ENCODE peak calls at places on chromosomes 13 and 19, in six cellular contexts. One of them, this sample, is unnamed.

GRCh38 chr19:19627442-19627715 is 641 bp downstream of the LPAR2 start:
- ATAC-seq in HCT116: no peak
- ATAC-seq in activated T-cell treated with anti-CD3 and anti-CD28 coated beads, Interleukin-2, amount 50 U/mL, for 72 hours: no peak
- ATAC-seq in right cardiac atrium: no peak
- ATAC-seq in activated CD8-positive, alpha-beta T cell treated with anti-CD3 and anti-CD28 coated beads, Interleukin-2, amount 10 ng/mL, durations not matched to agents 7 days and 5 days: peak
- ATAC-seq in stimulated activated naive B cell treated with anti-CD40 and anti-IgM and Interleukin-4, amounts not matched to agents 10 μg/mL and 1 μg/mL and 100 μg/mL, for 72 hours: peak
- ATAC-seq in this sample: no peak

GRCh38 chr13:44040754-44041100 is 161.0 kb downstream of the LACC1 start:
- ATAC-seq in activated CD8-positive, alpha-beta T cell treated with anti-CD3 and anti-CD28 coated beads, Interleukin-2, amount 10 ng/mL, durations not matched to agents 7 days and 5 days: no peak
- ATAC-seq in stimulated activated naive B cell treated with anti-CD40 and anti-IgM and Interleukin-4, amounts not matched to agents 10 μg/mL and 1 μg/mL and 100 μg/mL, for 72 hours: no peak
- ATAC-seq in activated T-cell treated with anti-CD3 and anti-CD28 coated beads, Interleukin-2, amount 50 U/mL, for 72 hours: no peak
- ATAC-seq in HCT116: no peak
- ATAC-seq in right cardiac atrium: no peak
- ATAC-seq in this sample: no peak

GRCh38 chr19:39167461-39168257 is 29.1 kb upstream of the NCCRP1 start:
- ATAC-seq in activated T-cell treated with anti-CD3 and anti-CD28 coated beads, Interleukin-2, amount 50 U/mL, for 72 hours: no peak
- ATAC-seq in activated CD8-positive, alpha-beta T cell treated with anti-CD3 and anti-CD28 coated beads, Interleukin-2, amount 10 ng/mL, durations not matched to agents 7 days and 5 days: no peak
- ATAC-seq in stimulated activated naive B cell treated with anti-CD40 and anti-IgM and Interleukin-4, amounts not matched to agents 10 μg/mL and 1 μg/mL and 100 μg/mL, for 72 hours: no peak
- ATAC-seq in HCT116: peak
- ATAC-seq in right cardiac atrium: no peak
- ATAC-seq in this sample: no peak

GRCh38 chr13:40109324-40109958 is 454.0 kb downstream of the COG6 start:
- ATAC-seq in activated CD8-positive, alpha-beta T cell treated with anti-CD3 and anti-CD28 coated beads, Interleukin-2, amount 10 ng/mL, durations not matched to agents 7 days and 5 days: no peak
- ATAC-seq in activated T-cell treated with anti-CD3 and anti-CD28 coated beads, Interleukin-2, amount 50 U/mL, for 72 hours: peak
- ATAC-seq in HCT116: no peak
- ATAC-seq in right cardiac atrium: no peak
- ATAC-seq in stimulated activated naive B cell treated with anti-CD40 and anti-IgM and Interleukin-4, amounts not matched to agents 10 μg/mL and 1 μg/mL and 100 μg/mL, for 72 hours: peak
- ATAC-seq in this sample: peak

GRCh38 chr19:57239982-57240310 is 486 bp upstream of the ZNF805 start:
- ATAC-seq in HCT116: no peak
- ATAC-seq in right cardiac atrium: no peak
- ATAC-seq in activated CD8-positive, alpha-beta T cell treated with anti-CD3 and anti-CD28 coated beads, Interleukin-2, amount 10 ng/mL, durations not matched to agents 7 days and 5 days: no peak
- ATAC-seq in stimulated activated naive B cell treated with anti-CD40 and anti-IgM and Interleukin-4, amounts not matched to agents 10 μg/mL and 1 μg/mL and 100 μg/mL, for 72 hours: peak
- ATAC-seq in activated T-cell treated with anti-CD3 and anti-CD28 coated beads, Interleukin-2, amount 50 U/mL, for 72 hours: no peak
- ATAC-seq in this sample: no peak

GRCh38 chr19:13503570-13504235 is 2.6 kb downstream of the CACNA1A start:
- ATAC-seq in right cardiac atrium: no peak
- ATAC-seq in HCT116: no peak
- ATAC-seq in activated T-cell treated with anti-CD3 and anti-CD28 coated beads, Interleukin-2, amount 50 U/mL, for 72 hours: no peak
- ATAC-seq in stimulated activated naive B cell treated with anti-CD40 and anti-IgM and Interleukin-4, amounts not matched to agents 10 μg/mL and 1 μg/mL and 100 μg/mL, for 72 hours: no peak
- ATAC-seq in activated CD8-positive, alpha-beta T cell treated with anti-CD3 and anti-CD28 coated beads, Interleukin-2, amount 10 ng/mL, durations not matched to agents 7 days and 5 days: no peak
- ATAC-seq in this sample: no peak

GRCh38 chr13:43346427-43346826 is 323.0 kb downstream of the DNAJC15 start:
- ATAC-seq in HCT116: no peak
- ATAC-seq in activated CD8-positive, alpha-beta T cell treated with anti-CD3 and anti-CD28 coated beads, Interleukin-2, amount 10 ng/mL, durations not matched to agents 7 days and 5 days: no peak
- ATAC-seq in activated T-cell treated with anti-CD3 and anti-CD28 coated beads, Interleukin-2, amount 50 U/mL, for 72 hours: no peak
- ATAC-seq in stimulated activated naive B cell treated with anti-CD40 and anti-IgM and Interleukin-4, amounts not matched to agents 10 μg/mL and 1 μg/mL and 100 μg/mL, for 72 hours: no peak
- ATAC-seq in right cardiac atrium: no peak
- ATAC-seq in this sample: no peak

GRCh38 chr13:73522937-73523336 is 464.1 kb downstream of the KLF5 start:
- ATAC-seq in right cardiac atrium: no peak
- ATAC-seq in stimulated activated naive B cell treated with anti-CD40 and anti-IgM and Interleukin-4, amounts not matched to agents 10 μg/mL and 1 μg/mL and 100 μg/mL, for 72 hours: no peak
- ATAC-seq in activated T-cell treated with anti-CD3 and anti-CD28 coated beads, Interleukin-2, amount 50 U/mL, for 72 hours: no peak
- ATAC-seq in HCT116: no peak
- ATAC-seq in activated CD8-positive, alpha-beta T cell treated with anti-CD3 and anti-CD28 coated beads, Interleukin-2, amount 10 ng/mL, durations not matched to agents 7 days and 5 days: no peak
- ATAC-seq in this sample: no peak

GRCh38 chr19:2798733-2799132 is 13.4 kb downstream of the THOP1 start:
- ATAC-seq in activated CD8-positive, alpha-beta T cell treated with anti-CD3 and anti-CD28 coated beads, Interleukin-2, amount 10 ng/mL, durations not matched to agents 7 days and 5 days: no peak
- ATAC-seq in stimulated activated naive B cell treated with anti-CD40 and anti-IgM and Interleukin-4, amounts not matched to agents 10 μg/mL and 1 μg/mL and 100 μg/mL, for 72 hours: no peak
- ATAC-seq in right cardiac atrium: peak
- ATAC-seq in HCT116: no peak
- ATAC-seq in activated T-cell treated with anti-CD3 and anti-CD28 coated beads, Interleukin-2, amount 50 U/mL, for 72 hours: no peak
- ATAC-seq in this sample: no peak

GRCh38 chr19:13881692-13882418 is 4.9 kb downstream of the NANOS3 start:
- ATAC-seq in activated CD8-positive, alpha-beta T cell treated with anti-CD3 and anti-CD28 coated beads, Interleukin-2, amount 10 ng/mL, durations not matched to agents 7 days and 5 days: peak
- ATAC-seq in activated T-cell treated with anti-CD3 and anti-CD28 coated beads, Interleukin-2, amount 50 U/mL, for 72 hours: peak
- ATAC-seq in HCT116: no peak
- ATAC-seq in right cardiac atrium: no peak
- ATAC-seq in stimulated activated naive B cell treated with anti-CD40 and anti-IgM and Interleukin-4, amounts not matched to agents 10 μg/mL and 1 μg/mL and 100 μg/mL, for 72 hours: peak
- ATAC-seq in this sample: peak

GRCh38 chr19:34067861-34068271 is 104.4 kb upstream of the LSM14A start:
- ATAC-seq in activated CD8-positive, alpha-beta T cell treated with anti-CD3 and anti-CD28 coated beads, Interleukin-2, amount 10 ng/mL, durations not matched to agents 7 days and 5 days: no peak
- ATAC-seq in stimulated activated naive B cell treated with anti-CD40 and anti-IgM and Interleukin-4, amounts not matched to agents 10 μg/mL and 1 μg/mL and 100 μg/mL, for 72 hours: no peak
- ATAC-seq in activated T-cell treated with anti-CD3 and anti-CD28 coated beads, Interleukin-2, amount 50 U/mL, for 72 hours: no peak
- ATAC-seq in right cardiac atrium: no peak
- ATAC-seq in HCT116: peak
- ATAC-seq in this sample: no peak

GRCh38 chr13:98771838-98772611 is 19.6 kb upstream of the SLC15A1 start:
- ATAC-seq in right cardiac atrium: no peak
- ATAC-seq in activated T-cell treated with anti-CD3 and anti-CD28 coated beads, Interleukin-2, amount 50 U/mL, for 72 hours: no peak
- ATAC-seq in stimulated activated naive B cell treated with anti-CD40 and anti-IgM and Interleukin-4, amounts not matched to agents 10 μg/mL and 1 μg/mL and 100 μg/mL, for 72 hours: no peak
- ATAC-seq in HCT116: no peak
- ATAC-seq in activated CD8-positive, alpha-beta T cell treated with anti-CD3 and anti-CD28 coated beads, Interleukin-2, amount 10 ng/mL, durations not matched to agents 7 days and 5 days: no peak
- ATAC-seq in this sample: no peak

GRCh38 chr13:36089130-36089529 is 42.1 kb downstream of the DCLK1 start:
- ATAC-seq in HCT116: no peak
- ATAC-seq in activated CD8-positive, alpha-beta T cell treated with anti-CD3 and anti-CD28 coated beads, Interleukin-2, amount 10 ng/mL, durations not matched to agents 7 days and 5 days: no peak
- ATAC-seq in right cardiac atrium: no peak
- ATAC-seq in stimulated activated naive B cell treated with anti-CD40 and anti-IgM and Interleukin-4, amounts not matched to agents 10 μg/mL and 1 μg/mL and 100 μg/mL, for 72 hours: no peak
- ATAC-seq in activated T-cell treated with anti-CD3 and anti-CD28 coated beads, Interleukin-2, amount 50 U/mL, for 72 hours: no peak
- ATAC-seq in this sample: no peak

GRCh38 chr13:97567510-97568243 is 133.7 kb downstream of the RAP2A start:
- ATAC-seq in right cardiac atrium: peak
- ATAC-seq in stimulated activated naive B cell treated with anti-CD40 and anti-IgM and Interleukin-4, amounts not matched to agents 10 μg/mL and 1 μg/mL and 100 μg/mL, for 72 hours: peak
- ATAC-seq in activated CD8-positive, alpha-beta T cell treated with anti-CD3 and anti-CD28 coated beads, Interleukin-2, amount 10 ng/mL, durations not matched to agents 7 days and 5 days: no peak
- ATAC-seq in HCT116: peak
- ATAC-seq in activated T-cell treated with anti-CD3 and anti-CD28 coated beads, Interleukin-2, amount 50 U/mL, for 72 hours: no peak
- ATAC-seq in this sample: peak

GRCh38 chr13:106063591-106064308 is 471.7 kb downstream of the EFNB2 start:
- ATAC-seq in HCT116: no peak
- ATAC-seq in activated CD8-positive, alpha-beta T cell treated with anti-CD3 and anti-CD28 coated beads, Interleukin-2, amount 10 ng/mL, durations not matched to agents 7 days and 5 days: no peak
- ATAC-seq in stimulated activated naive B cell treated with anti-CD40 and anti-IgM and Interleukin-4, amounts not matched to agents 10 μg/mL and 1 μg/mL and 100 μg/mL, for 72 hours: no peak
- ATAC-seq in right cardiac atrium: no peak
- ATAC-seq in activated T-cell treated with anti-CD3 and anti-CD28 coated beads, Interleukin-2, amount 50 U/mL, for 72 hours: no peak
- ATAC-seq in this sample: no peak

GRCh38 chr13:110233181-110233641 is 73.7 kb downstream of the COL4A1 start:
- ATAC-seq in activated CD8-positive, alpha-beta T cell treated with anti-CD3 and anti-CD28 coated beads, Interleukin-2, amount 10 ng/mL, durations not matched to agents 7 days and 5 days: no peak
- ATAC-seq in stimulated activated naive B cell treated with anti-CD40 and anti-IgM and Interleukin-4, amounts not matched to agents 10 μg/mL and 1 μg/mL and 100 μg/mL, for 72 hours: no peak
- ATAC-seq in right cardiac atrium: peak
- ATAC-seq in activated T-cell treated with anti-CD3 and anti-CD28 coated beads, Interleukin-2, amount 50 U/mL, for 72 hours: no peak
- ATAC-seq in HCT116: no peak
- ATAC-seq in this sample: no peak

GRCh38 chr13:93847162-93847561 is 620.6 kb downstream of the GPC6 start:
- ATAC-seq in right cardiac atrium: no peak
- ATAC-seq in stimulated activated naive B cell treated with anti-CD40 and anti-IgM and Interleukin-4, amounts not matched to agents 10 μg/mL and 1 μg/mL and 100 μg/mL, for 72 hours: no peak
- ATAC-seq in activated T-cell treated with anti-CD3 and anti-CD28 coated beads, Interleukin-2, amount 50 U/mL, for 72 hours: peak
- ATAC-seq in activated CD8-positive, alpha-beta T cell treated with anti-CD3 and anti-CD28 coated beads, Interleukin-2, amount 10 ng/mL, durations not matched to agents 7 days and 5 days: no peak
- ATAC-seq in HCT116: no peak
- ATAC-seq in this sample: peak

GRCh38 chr13:36715841-36716240 is 42.0 kb downstream of the SERTM1 start:
- ATAC-seq in activated T-cell treated with anti-CD3 and anti-CD28 coated beads, Interleukin-2, amount 50 U/mL, for 72 hours: no peak
- ATAC-seq in activated CD8-positive, alpha-beta T cell treated with anti-CD3 and anti-CD28 coated beads, Interleukin-2, amount 10 ng/mL, durations not matched to agents 7 days and 5 days: no peak
- ATAC-seq in stimulated activated naive B cell treated with anti-CD40 and anti-IgM and Interleukin-4, amounts not matched to agents 10 μg/mL and 1 μg/mL and 100 μg/mL, for 72 hours: no peak
- ATAC-seq in HCT116: no peak
- ATAC-seq in right cardiac atrium: no peak
- ATAC-seq in this sample: no peak

GRCh38 chr19:49427855-49428546 is 2.8 kb downstream of the GFY start:
- ATAC-seq in stimulated activated naive B cell treated with anti-CD40 and anti-IgM and Interleukin-4, amounts not matched to agents 10 μg/mL and 1 μg/mL and 100 μg/mL, for 72 hours: peak
- ATAC-seq in HCT116: peak
- ATAC-seq in activated T-cell treated with anti-CD3 and anti-CD28 coated beads, Interleukin-2, amount 50 U/mL, for 72 hours: peak
- ATAC-seq in activated CD8-positive, alpha-beta T cell treated with anti-CD3 and anti-CD28 coated beads, Interleukin-2, amount 10 ng/mL, durations not matched to agents 7 days and 5 days: peak
- ATAC-seq in right cardiac atrium: no peak
- ATAC-seq in this sample: peak

GRCh38 chr13:21517576-21517975 is 58.5 kb upstream of the ZDHHC20 start:
- ATAC-seq in HCT116: no peak
- ATAC-seq in right cardiac atrium: no peak
- ATAC-seq in activated T-cell treated with anti-CD3 and anti-CD28 coated beads, Interleukin-2, amount 50 U/mL, for 72 hours: no peak
- ATAC-seq in stimulated activated naive B cell treated with anti-CD40 and anti-IgM and Interleukin-4, amounts not matched to agents 10 μg/mL and 1 μg/mL and 100 μg/mL, for 72 hours: no peak
- ATAC-seq in activated CD8-positive, alpha-beta T cell treated with anti-CD3 and anti-CD28 coated beads, Interleukin-2, amount 10 ng/mL, durations not matched to agents 7 days and 5 days: no peak
- ATAC-seq in this sample: no peak

GRCh38 chr19:49106648-49107135 is 7.5 kb upstream of the LIN7B start:
- ATAC-seq in activated T-cell treated with anti-CD3 and anti-CD28 coated beads, Interleukin-2, amount 50 U/mL, for 72 hours: peak
- ATAC-seq in stimulated activated naive B cell treated with anti-CD40 and anti-IgM and Interleukin-4, amounts not matched to agents 10 μg/mL and 1 μg/mL and 100 μg/mL, for 72 hours: peak
- ATAC-seq in HCT116: peak
- ATAC-seq in activated CD8-positive, alpha-beta T cell treated with anti-CD3 and anti-CD28 coated beads, Interleukin-2, amount 10 ng/mL, durations not matched to agents 7 days and 5 days: peak
- ATAC-seq in right cardiac atrium: peak
- ATAC-seq in this sample: peak

GRCh38 chr13:109836629-109837607 is 50.5 kb upstream of the IRS2 start:
- ATAC-seq in right cardiac atrium: no peak
- ATAC-seq in activated CD8-positive, alpha-beta T cell treated with anti-CD3 and anti-CD28 coated beads, Interleukin-2, amount 10 ng/mL, durations not matched to agents 7 days and 5 days: no peak
- ATAC-seq in activated T-cell treated with anti-CD3 and anti-CD28 coated beads, Interleukin-2, amount 50 U/mL, for 72 hours: no peak
- ATAC-seq in stimulated activated naive B cell treated with anti-CD40 and anti-IgM and Interleukin-4, amounts not matched to agents 10 μg/mL and 1 μg/mL and 100 μg/mL, for 72 hours: no peak
- ATAC-seq in HCT116: no peak
- ATAC-seq in this sample: no peak

GRCh38 chr13:37645181-37645580 is 46.6 kb upstream of the POSTN start:
- ATAC-seq in stimulated activated naive B cell treated with anti-CD40 and anti-IgM and Interleukin-4, amounts not matched to agents 10 μg/mL and 1 μg/mL and 100 μg/mL, for 72 hours: no peak
- ATAC-seq in activated CD8-positive, alpha-beta T cell treated with anti-CD3 and anti-CD28 coated beads, Interleukin-2, amount 10 ng/mL, durations not matched to agents 7 days and 5 days: no peak
- ATAC-seq in right cardiac atrium: no peak
- ATAC-seq in HCT116: no peak
- ATAC-seq in activated T-cell treated with anti-CD3 and anti-CD28 coated beads, Interleukin-2, amount 50 U/mL, for 72 hours: no peak
- ATAC-seq in this sample: no peak

GRCh38 chr13:41639955-41640780 is 182.8 kb downstream of the RGCC start:
- ATAC-seq in activated T-cell treated with anti-CD3 and anti-CD28 coated beads, Interleukin-2, amount 50 U/mL, for 72 hours: no peak
- ATAC-seq in right cardiac atrium: peak
- ATAC-seq in activated CD8-positive, alpha-beta T cell treated with anti-CD3 and anti-CD28 coated beads, Interleukin-2, amount 10 ng/mL, durations not matched to agents 7 days and 5 days: no peak
- ATAC-seq in stimulated activated naive B cell treated with anti-CD40 and anti-IgM and Interleukin-4, amounts not matched to agents 10 μg/mL and 1 μg/mL and 100 μg/mL, for 72 hours: no peak
- ATAC-seq in HCT116: no peak
- ATAC-seq in this sample: no peak

GRCh38 chr19:2337329-2337707 is 8.8 kb downstream of the SPPL2B start:
- ATAC-seq in stimulated activated naive B cell treated with anti-CD40 and anti-IgM and Interleukin-4, amounts not matched to agents 10 μg/mL and 1 μg/mL and 100 μg/mL, for 72 hours: no peak
- ATAC-seq in HCT116: peak
- ATAC-seq in activated CD8-positive, alpha-beta T cell treated with anti-CD3 and anti-CD28 coated beads, Interleukin-2, amount 10 ng/mL, durations not matched to agents 7 days and 5 days: no peak
- ATAC-seq in activated T-cell treated with anti-CD3 and anti-CD28 coated beads, Interleukin-2, amount 50 U/mL, for 72 hours: no peak
- ATAC-seq in right cardiac atrium: no peak
- ATAC-seq in this sample: no peak

GRCh38 chr19:40610396-40611064 is 9.4 kb downstream of the LTBP4 start:
- ATAC-seq in HCT116: no peak
- ATAC-seq in activated CD8-positive, alpha-beta T cell treated with anti-CD3 and anti-CD28 coated beads, Interleukin-2, amount 10 ng/mL, durations not matched to agents 7 days and 5 days: no peak
- ATAC-seq in stimulated activated naive B cell treated with anti-CD40 and anti-IgM and Interleukin-4, amounts not matched to agents 10 μg/mL and 1 μg/mL and 100 μg/mL, for 72 hours: peak
- ATAC-seq in right cardiac atrium: peak
- ATAC-seq in activated T-cell treated with anti-CD3 and anti-CD28 coated beads, Interleukin-2, amount 50 U/mL, for 72 hours: peak
- ATAC-seq in this sample: peak

GRCh38 chr19:52229524-52229923 is 39.7 kb downstream of the PPP2R1A start:
- ATAC-seq in activated CD8-positive, alpha-beta T cell treated with anti-CD3 and anti-CD28 coated beads, Interleukin-2, amount 10 ng/mL, durations not matched to agents 7 days and 5 days: no peak
- ATAC-seq in right cardiac atrium: no peak
- ATAC-seq in activated T-cell treated with anti-CD3 and anti-CD28 coated beads, Interleukin-2, amount 50 U/mL, for 72 hours: no peak
- ATAC-seq in HCT116: peak
- ATAC-seq in stimulated activated naive B cell treated with anti-CD40 and anti-IgM and Interleukin-4, amounts not matched to agents 10 μg/mL and 1 μg/mL and 100 μg/mL, for 72 hours: no peak
- ATAC-seq in this sample: no peak

GRCh38 chr13:31115616-31116015 is 46.1 kb downstream of the HSPH1 start:
- ATAC-seq in activated T-cell treated with anti-CD3 and anti-CD28 coated beads, Interleukin-2, amount 50 U/mL, for 72 hours: no peak
- ATAC-seq in HCT116: no peak
- ATAC-seq in right cardiac atrium: no peak
- ATAC-seq in stimulated activated naive B cell treated with anti-CD40 and anti-IgM and Interleukin-4, amounts not matched to agents 10 μg/mL and 1 μg/mL and 100 μg/mL, for 72 hours: no peak
- ATAC-seq in activated CD8-positive, alpha-beta T cell treated with anti-CD3 and anti-CD28 coated beads, Interleukin-2, amount 10 ng/mL, durations not matched to agents 7 days and 5 days: no peak
- ATAC-seq in this sample: no peak

GRCh38 chr13:98390086-98390697 is 186.7 kb downstream of the STK24 start:
- ATAC-seq in right cardiac atrium: peak
- ATAC-seq in activated CD8-positive, alpha-beta T cell treated with anti-CD3 and anti-CD28 coated beads, Interleukin-2, amount 10 ng/mL, durations not matched to agents 7 days and 5 days: no peak
- ATAC-seq in stimulated activated naive B cell treated with anti-CD40 and anti-IgM and Interleukin-4, amounts not matched to agents 10 μg/mL and 1 μg/mL and 100 μg/mL, for 72 hours: no peak
- ATAC-seq in activated T-cell treated with anti-CD3 and anti-CD28 coated beads, Interleukin-2, amount 50 U/mL, for 72 hours: no peak
- ATAC-seq in HCT116: no peak
- ATAC-seq in this sample: no peak

GRCh38 chr19:4730740-4731171 is 7.1 kb upstream of the DPP9 start:
- ATAC-seq in stimulated activated naive B cell treated with anti-CD40 and anti-IgM and Interleukin-4, amounts not matched to agents 10 μg/mL and 1 μg/mL and 100 μg/mL, for 72 hours: peak
- ATAC-seq in right cardiac atrium: peak
- ATAC-seq in activated CD8-positive, alpha-beta T cell treated with anti-CD3 and anti-CD28 coated beads, Interleukin-2, amount 10 ng/mL, durations not matched to agents 7 days and 5 days: peak
- ATAC-seq in activated T-cell treated with anti-CD3 and anti-CD28 coated beads, Interleukin-2, amount 50 U/mL, for 72 hours: peak
- ATAC-seq in HCT116: peak
- ATAC-seq in this sample: peak

GRCh38 chr13:53357582-53357981 is 329.0 kb downstream of the OLFM4 start:
- ATAC-seq in activated T-cell treated with anti-CD3 and anti-CD28 coated beads, Interleukin-2, amount 50 U/mL, for 72 hours: no peak
- ATAC-seq in right cardiac atrium: no peak
- ATAC-seq in stimulated activated naive B cell treated with anti-CD40 and anti-IgM and Interleukin-4, amounts not matched to agents 10 μg/mL and 1 μg/mL and 100 μg/mL, for 72 hours: no peak
- ATAC-seq in activated CD8-positive, alpha-beta T cell treated with anti-CD3 and anti-CD28 coated beads, Interleukin-2, amount 10 ng/mL, durations not matched to agents 7 days and 5 days: no peak
- ATAC-seq in HCT116: no peak
- ATAC-seq in this sample: peak

GRCh38 chr19:7832781-7833180 is 2.8 kb downstream of the EVI5L start:
- ATAC-seq in right cardiac atrium: no peak
- ATAC-seq in stimulated activated naive B cell treated with anti-CD40 and anti-IgM and Interleukin-4, amounts not matched to agents 10 μg/mL and 1 μg/mL and 100 μg/mL, for 72 hours: no peak
- ATAC-seq in activated CD8-positive, alpha-beta T cell treated with anti-CD3 and anti-CD28 coated beads, Interleukin-2, amount 10 ng/mL, durations not matched to agents 7 days and 5 days: no peak
- ATAC-seq in HCT116: no peak
- ATAC-seq in activated T-cell treated with anti-CD3 and anti-CD28 coated beads, Interleukin-2, amount 50 U/mL, for 72 hours: no peak
- ATAC-seq in this sample: no peak

GRCh38 chr19:39514840-39515550 is at the start of gene SELENOV:
- ATAC-seq in HCT116: no peak
- ATAC-seq in activated T-cell treated with anti-CD3 and anti-CD28 coated beads, Interleukin-2, amount 50 U/mL, for 72 hours: peak
- ATAC-seq in stimulated activated naive B cell treated with anti-CD40 and anti-IgM and Interleukin-4, amounts not matched to agents 10 μg/mL and 1 μg/mL and 100 μg/mL, for 72 hours: peak
- ATAC-seq in right cardiac atrium: peak
- ATAC-seq in activated CD8-positive, alpha-beta T cell treated with anti-CD3 and anti-CD28 coated beads, Interleukin-2, amount 10 ng/mL, durations not matched to agents 7 days and 5 days: peak
- ATAC-seq in this sample: peak

GRCh38 chr19:5607318-5608270 is 15.0 kb downstream of the SAFB2 start:
- ATAC-seq in HCT116: no peak
- ATAC-seq in stimulated activated naive B cell treated with anti-CD40 and anti-IgM and Interleukin-4, amounts not matched to agents 10 μg/mL and 1 μg/mL and 100 μg/mL, for 72 hours: no peak
- ATAC-seq in activated CD8-positive, alpha-beta T cell treated with anti-CD3 and anti-CD28 coated beads, Interleukin-2, amount 10 ng/mL, durations not matched to agents 7 days and 5 days: no peak
- ATAC-seq in activated T-cell treated with anti-CD3 and anti-CD28 coated beads, Interleukin-2, amount 50 U/mL, for 72 hours: peak
- ATAC-seq in right cardiac atrium: peak
- ATAC-seq in this sample: peak

GRCh38 chr19:44455100-44455499 is 6.8 kb upstream of the ZNF229 start:
- ATAC-seq in activated CD8-positive, alpha-beta T cell treated with anti-CD3 and anti-CD28 coated beads, Interleukin-2, amount 10 ng/mL, durations not matched to agents 7 days and 5 days: no peak
- ATAC-seq in right cardiac atrium: no peak
- ATAC-seq in stimulated activated naive B cell treated with anti-CD40 and anti-IgM and Interleukin-4, amounts not matched to agents 10 μg/mL and 1 μg/mL and 100 μg/mL, for 72 hours: no peak
- ATAC-seq in activated T-cell treated with anti-CD3 and anti-CD28 coated beads, Interleukin-2, amount 50 U/mL, for 72 hours: no peak
- ATAC-seq in HCT116: no peak
- ATAC-seq in this sample: no peak

GRCh38 chr13:110509971-110510786 is 51.3 kb downstream of the RAB20 start:
- ATAC-seq in activated CD8-positive, alpha-beta T cell treated with anti-CD3 and anti-CD28 coated beads, Interleukin-2, amount 10 ng/mL, durations not matched to agents 7 days and 5 days: no peak
- ATAC-seq in right cardiac atrium: peak
- ATAC-seq in activated T-cell treated with anti-CD3 and anti-CD28 coated beads, Interleukin-2, amount 50 U/mL, for 72 hours: no peak
- ATAC-seq in HCT116: peak
- ATAC-seq in stimulated activated naive B cell treated with anti-CD40 and anti-IgM and Interleukin-4, amounts not matched to agents 10 μg/mL and 1 μg/mL and 100 μg/mL, for 72 hours: peak
- ATAC-seq in this sample: no peak

GRCh38 chr19:5637971-5638370 is 15.1 kb downstream of the SAFB start:
- ATAC-seq in activated T-cell treated with anti-CD3 and anti-CD28 coated beads, Interleukin-2, amount 50 U/mL, for 72 hours: no peak
- ATAC-seq in HCT116: no peak
- ATAC-seq in right cardiac atrium: no peak
- ATAC-seq in activated CD8-positive, alpha-beta T cell treated with anti-CD3 and anti-CD28 coated beads, Interleukin-2, amount 10 ng/mL, durations not matched to agents 7 days and 5 days: no peak
- ATAC-seq in stimulated activated naive B cell treated with anti-CD40 and anti-IgM and Interleukin-4, amounts not matched to agents 10 μg/mL and 1 μg/mL and 100 μg/mL, for 72 hours: no peak
- ATAC-seq in this sample: no peak